ENCODE peak calls at places on chromosomes 12 and 14, in four cellular contexts. B, M, A and O are unnamed samples.

GRCh38 chr12:17151917-17152316 is 546.0 kb upstream of the LMO3 start:
- DNase-seq in B (no peak), M (no peak), A (no peak), O (no peak)

GRCh38 chr12:106281056-106281782 is 21.3 kb upstream of the TCP11L2 start:
- DNase-seq in B (no peak), M (no peak), A (no peak), O (no peak)

GRCh38 chr14:94779713-94780112 is 9.8 kb upstream of the GSC start:
- DNase-seq in B (no peak), M (no peak), A (no peak), O (no peak)

GRCh38 chr14:58737511-58737910 is 99.7 kb downstream of the DACT1 start:
- DNase-seq in B (no peak), M (no peak), A (no peak), O (no peak)

GRCh38 chr12:29750131-29750927 is 33.4 kb downstream of the TMTC1 start:
- DNase-seq in B (no peak), M (no peak), A (no peak), O (no peak)

GRCh38 chr12:97299867-97300266 is 162.7 kb upstream of the RMST start:
- DNase-seq in B (no peak), M (no peak), A (no peak), O (no peak)

GRCh38 chr12:21697829-21698630 is 40.4 kb upstream of the LDHB start:
- DNase-seq in B (no peak), M (no peak), A (peak), O (no peak)

GRCh38 chr12:12722351-12723146 is 5.4 kb downstream of the CDKN1B start:
- DNase-seq in B (no peak), M (no peak), A (peak), O (no peak)

GRCh38 chr14:52266179-52266578 is 1.3 kb upstream of the PTGDR start:
- DNase-seq in B (no peak), M (no peak), A (peak), O (no peak)

GRCh38 chr12:53791735-53792326 is 40.1 kb upstream of the CISTR start:
- DNase-seq in B (peak), M (no peak), A (peak), O (no peak)

GRCh38 chr12:2561367-2561766 is 233.4 kb upstream of the FKBP4 start:
- DNase-seq in B (no peak), M (no peak), A (peak), O (no peak)

GRCh38 chr12:19967486-19967885 is 400.9 kb upstream of the PDE3A start:
- DNase-seq in B (no peak), M (peak), A (peak), O (no peak)

GRCh38 chr14:91330111-91330696 is 85.7 kb upstream of the GPR68 start:
- DNase-seq in B (no peak), M (no peak), A (no peak), O (peak)

GRCh38 chr14:105271224-105271890 is 23.0 kb downstream of the BTBD6 start:
- DNase-seq in B (no peak), M (no peak), A (no peak), O (no peak)

GRCh38 chr12:6827982-6828670 is at the start of gene P3H3:
- DNase-seq in B (peak), M (no peak), A (peak), O (no peak)

GRCh38 chr14:101235042-101235871 is 326.0 kb upstream of the DIO3 start:
- DNase-seq in B (peak), M (peak), A (peak), O (no peak)

GRCh38 chr12:14964401-14964800 is 3.0 kb upstream of the ARHGDIB start:
- DNase-seq in B (no peak), M (no peak), A (no peak), O (no peak)

GRCh38 chr12:122834921-122835692 is at the start of gene HIP1R:
- DNase-seq in B (peak), M (no peak), A (no peak), O (no peak)

GRCh38 chr14:66403183-66403582 is 83.0 kb upstream of the CCDC196 start:
- DNase-seq in B (no peak), M (no peak), A (peak), O (no peak)

GRCh38 chr12:80681-81190 is 14.2 kb downstream of the IQSEC3 start:
- DNase-seq in B (no peak), M (no peak), A (no peak), O (no peak)

GRCh38 chr14:64561631-64562030 is 11.9 kb downstream of the PPP1R36 start:
- DNase-seq in B (no peak), M (no peak), A (no peak), O (no peak)

GRCh38 chr12:23906329-23906728 is 43.1 kb downstream of the SOX5 start:
- DNase-seq in B (no peak), M (peak), A (peak), O (peak)

GRCh38 chr14:91374897-91375747 is 42.5 kb downstream of the CCDC88C start:
- DNase-seq in B (no peak), M (no peak), A (no peak), O (no peak)

GRCh38 chr12:63064080-63064479 is 86.9 kb downstream of the AVPR1A start:
- DNase-seq in B (no peak), M (no peak), A (peak), O (no peak)

GRCh38 chr12:9163392-9163791 is 44.8 kb downstream of the PZP start:
- DNase-seq in B (no peak), M (no peak), A (no peak), O (no peak)

GRCh38 chr12:86216591-86216990 is 39.6 kb downstream of the MGAT4C start:
- DNase-seq in B (no peak), M (no peak), A (no peak), O (no peak)

GRCh38 chr14:91230363-91231035 is 14.0 kb downstream of the GPR68 start:
- DNase-seq in B (no peak), M (no peak), A (peak), O (no peak)

GRCh38 chr14:58408681-58409080 is 13.0 kb downstream of the TOMM20L start:
- DNase-seq in B (no peak), M (no peak), A (no peak), O (no peak)

GRCh38 chr14:92039073-92039719 is 663 bp downstream of the TRIP11 start:
- DNase-seq in B (peak), M (peak), A (peak), O (no peak)

GRCh38 chr12:110012137-110012536 is 12.9 kb downstream of the ANKRD13A start:
- DNase-seq in B (no peak), M (no peak), A (peak), O (no peak)

GRCh38 chr14:20486700-20487401 is 17.6 kb downstream of the PNP start:
- DNase-seq in B (no peak), M (no peak), A (no peak), O (no peak)

GRCh38 chr12:89421093-89421835 is 69.0 kb upstream of the DUSP6 start:
- DNase-seq in B (no peak), M (no peak), A (no peak), O (no peak)
- TF ChIP-seq CTCF in B (no peak), M (peak), A (peak), O (peak)

DNA sequence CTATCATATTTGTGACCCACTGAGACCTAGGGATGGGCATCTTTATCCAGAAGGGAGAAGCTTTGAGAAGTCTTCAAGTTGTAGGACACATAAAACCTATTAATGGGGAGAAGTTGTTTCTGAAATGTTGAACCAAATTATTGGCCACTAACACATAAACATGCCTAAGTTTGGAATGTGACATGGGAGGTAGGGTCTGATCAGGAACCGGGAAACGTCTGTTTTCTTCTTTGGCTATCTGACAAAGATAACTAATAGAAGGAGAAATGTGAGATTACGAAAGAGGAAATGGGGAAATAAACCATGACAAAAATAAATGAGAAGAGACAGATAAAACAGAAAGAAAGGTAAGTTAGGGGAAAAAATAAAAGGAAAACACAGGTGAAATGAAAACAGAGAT is 425.2 kb downstream of the EGLN3 start:
- DNase-seq in B (no peak), M (no peak), A (peak), O (no peak)
- TF ChIP-seq CTCF in B (no peak), M (no peak), A (no peak), O (no peak)

GRCh38 chr14:75803768-75804167 is 142.7 kb downstream of the TTLL5 start:
- DNase-seq in B (no peak), M (no peak), A (no peak), O (no peak)

GRCh38 chr14:75804570-75805275 is 143.7 kb downstream of the TTLL5 start:
- DNase-seq in B (no peak), M (no peak), A (no peak), O (no peak)

GRCh38 chr14:75805646-75806045 is 144.6 kb downstream of the TTLL5 start:
- DNase-seq in B (no peak), M (no peak), A (no peak), O (no peak)

GRCh38 chr14:75806247-75806876 is 145.3 kb downstream of the TTLL5 start:
- DNase-seq in B (no peak), M (no peak), A (no peak), O (no peak)

DNA sequence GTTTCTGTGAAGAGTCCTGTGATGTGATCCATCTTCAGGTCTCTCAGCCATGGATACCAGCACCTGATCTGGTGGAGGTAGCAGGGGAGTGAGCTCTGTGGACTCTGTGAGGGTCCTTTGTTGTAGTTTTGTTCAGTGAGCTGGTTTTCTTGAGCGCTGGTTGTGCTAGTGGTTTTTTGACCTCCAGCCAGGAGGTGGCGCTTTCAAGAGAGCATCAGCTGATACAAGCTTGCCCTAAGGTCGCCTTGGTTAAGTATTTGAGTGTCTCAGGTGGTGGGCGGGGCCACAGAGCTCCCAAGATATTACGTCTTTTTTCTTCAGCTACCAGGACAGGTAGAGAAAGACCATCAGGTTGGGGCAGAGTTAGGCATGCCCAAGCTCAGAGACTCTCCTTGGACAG is 139.7 kb downstream of the TTLL5 start:
- DNase-seq in B (no peak), M (no peak), A (no peak), O (no peak)
- TF ChIP-seq CTCF in B (no peak), M (no peak), A (no peak), O (peak)

GRCh38 chr12:56541610-56542009 is 20.0 kb downstream of the RBMS2 start:
- DNase-seq in B (no peak), M (no peak), A (no peak), O (no peak)
- TF ChIP-seq CTCF in B (no peak), M (no peak), A (no peak), O (no peak)

DNA sequence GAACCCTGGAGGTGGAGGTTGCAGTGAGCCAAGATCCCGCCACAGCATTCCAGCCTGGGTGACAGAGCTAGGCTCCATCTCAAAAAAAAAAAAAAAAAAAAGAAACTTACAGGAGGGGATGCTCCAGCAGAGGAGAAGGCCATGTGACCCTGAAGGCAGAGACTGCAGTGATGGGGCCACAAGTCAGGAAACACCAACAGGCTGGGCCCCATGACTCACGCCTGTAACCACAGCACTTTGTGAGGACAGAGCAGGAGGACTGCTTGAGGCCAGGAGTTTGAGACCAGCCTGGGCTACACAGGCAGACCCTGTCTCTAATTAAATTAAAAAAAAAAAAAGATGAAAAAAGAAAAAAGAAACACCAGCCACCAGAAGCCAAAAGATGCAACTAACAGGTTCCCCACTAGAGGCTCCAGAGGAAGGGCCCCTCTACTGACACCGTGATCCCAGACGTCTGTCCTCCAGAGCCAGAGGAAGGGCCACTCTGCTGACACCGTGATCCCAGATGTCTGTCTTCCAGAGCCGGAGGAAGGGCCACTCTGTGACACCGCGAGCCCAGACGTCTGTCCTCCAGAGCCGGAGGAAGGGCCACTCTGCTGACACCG is 9.1 kb upstream of the GLT1D1 start:
- DNase-seq in B (peak), M (no peak), A (no peak), O (peak)
- TF ChIP-seq CTCF in B (no peak), M (no peak), A (no peak), O (peak)

GRCh38 chr12:52142431-52142830 is 49.4 kb downstream of the KRT80 start:
- DNase-seq in B (no peak), M (no peak), A (no peak), O (no peak)

GRCh38 chr12:52139147-52139546 is 52.7 kb downstream of the KRT80 start:
- DNase-seq in B (no peak), M (no peak), A (no peak), O (peak)

GRCh38 chr12:52139579-52140062 is 52.2 kb downstream of the KRT80 start:
- DNase-seq in B (peak), M (no peak), A (no peak), O (no peak)

GRCh38 chr12:52141875-52142274 is 49.9 kb downstream of the KRT80 start:
- DNase-seq in B (no peak), M (no peak), A (no peak), O (no peak)

DNA sequence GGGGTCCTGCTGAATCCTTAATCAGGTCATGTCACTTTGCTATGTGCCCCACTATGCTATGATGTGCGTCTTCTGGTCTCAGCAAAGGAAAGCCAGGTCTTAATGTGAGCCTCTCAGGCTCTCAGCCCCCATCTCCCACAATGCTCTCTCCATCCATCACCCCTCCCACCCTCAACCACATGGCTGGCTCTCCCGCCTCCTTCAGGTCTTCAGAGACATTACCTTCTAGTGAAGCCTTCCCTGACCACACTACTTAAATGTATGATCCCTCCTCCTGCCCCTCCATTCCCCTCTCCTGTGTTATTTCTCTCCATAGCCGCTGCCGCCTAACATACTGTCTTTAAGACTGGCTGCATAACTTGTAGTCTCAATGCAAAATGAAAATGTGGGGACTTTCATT is 50.5 kb downstream of the KRT80 start:
- DNase-seq in B (no peak), M (no peak), A (no peak), O (no peak)
- TF ChIP-seq CTCF in B (no peak), M (peak), A (no peak), O (peak)

GRCh38 chr12:132918680-132919079 is 31.3 kb upstream of the CHFR start:
- DNase-seq in B (no peak), M (no peak), A (no peak), O (no peak)

GRCh38 chr12:132922676-132923075 is 33.4 kb downstream of the ZNF605 start:
- DNase-seq in B (no peak), M (no peak), A (no peak), O (no peak)

GRCh38 chr12:132924356-132924755 is 31.8 kb downstream of the ZNF605 start:
- DNase-seq in B (no peak), M (no peak), A (no peak), O (no peak)

GRCh38 chr12:132923356-132923909 is 32.7 kb downstream of the ZNF605 start:
- DNase-seq in B (no peak), M (no peak), A (no peak), O (no peak)

GRCh38 chr12:132921685-132922084 is 34.3 kb upstream of the CHFR start:
- DNase-seq in B (no peak), M (no peak), A (no peak), O (no peak)
- TF ChIP-seq CTCF in B (no peak), M (peak), A (peak), O (peak)

GRCh38 chr14:50039734-50040400 is 76.5 kb downstream of the VCPKMT start:
- DNase-seq in B (no peak), M (no peak), A (peak), O (no peak)

GRCh38 chr14:50037837-50038236 is 78.5 kb downstream of the VCPKMT start:
- DNase-seq in B (no peak), M (no peak), A (peak), O (no peak)

GRCh38 chr14:50038398-50039119 is 77.8 kb downstream of the VCPKMT start:
- DNase-seq in B (no peak), M (no peak), A (peak), O (no peak)

GRCh38 chr14:50040401-50040775 is 76.0 kb downstream of the VCPKMT start:
- DNase-seq in B (no peak), M (no peak), A (peak), O (no peak)

DNA sequence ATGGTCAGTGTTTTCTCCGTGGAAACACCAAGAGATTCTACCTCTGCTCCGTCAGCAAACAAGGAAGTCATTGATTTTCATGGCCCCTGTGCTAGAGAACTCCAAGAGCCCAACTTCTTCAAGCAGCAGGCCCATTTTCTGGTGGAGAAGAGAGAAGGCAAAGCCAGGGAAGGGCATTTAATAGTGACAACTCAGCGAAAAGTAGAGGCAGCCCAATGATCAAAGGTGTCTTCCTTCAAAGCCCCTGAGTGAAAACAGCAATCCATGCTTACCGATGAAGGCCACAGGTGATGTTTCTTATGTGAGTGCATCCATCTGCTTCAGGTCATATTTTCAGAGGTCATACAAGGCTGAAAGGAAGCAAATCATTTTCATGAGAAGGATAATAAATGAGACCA is 77.3 kb downstream of the VCPKMT start:
- DNase-seq in B (no peak), M (no peak), A (no peak), O (no peak)
- TF ChIP-seq CTCF in B (no peak), M (no peak), A (no peak), O (no peak)

GRCh38 chr12:27821259-27821973 is 41.4 kb upstream of the MANSC4 start:
- DNase-seq in B (peak), M (no peak), A (peak), O (no peak)
- TF ChIP-seq CTCF in B (peak), M (peak), A (peak), O (peak)

GRCh38 chr14:99792551-99793212 is 531 bp upstream of the EML1 start:
- DNase-seq in B (peak), M (no peak), A (peak), O (no peak)

GRCh38 chr14:99791476-99792283 is 1.5 kb upstream of the EML1 start:
- DNase-seq in B (no peak), M (no peak), A (no peak), O (no peak)

GRCh38 chr14:99795046-99795445 is 1.8 kb downstream of the EML1 start:
- DNase-seq in B (no peak), M (no peak), A (no peak), O (no peak)

GRCh38 chr14:99794156-99794780 is 1.1 kb downstream of the EML1 start:
- DNase-seq in B (no peak), M (no peak), A (no peak), O (no peak)

GRCh38 chr14:99793213-99794155 is at the start of gene EML1:
- DNase-seq in B (peak), M (peak), A (peak), O (no peak)
- TF ChIP-seq CTCF in B (no peak), M (no peak), A (no peak), O (no peak)